ENCODE peak calls at places on chromosome 13, in five cellular contexts. K is K562, X is SK-N-SH, J is GM12878, Q is HepG2. U is an unnamed sample.

GRCh38 chr13:33509642-33510229 is 224.2 kb upstream of the STARD13 start:
- DNase-seq in K (no peak), Q (no peak), J (no peak), X (no peak), U (no peak)

GRCh38 chr13:35703061-35703460 is 226.6 kb upstream of the MAB21L1 start:
- DNase-seq in X (no peak), Q (no peak), J (no peak), K (no peak), U (no peak)

GRCh38 chr13:94305463-94305862 is 174.0 kb downstream of the DCT start:
- DNase-seq in K (no peak), X (no peak), Q (no peak), J (no peak), U (no peak)

GRCh38 chr13:105118577-105118976 is 1416.9 kb downstream of the EFNB2 start:
- DNase-seq in J (no peak), Q (no peak), X (no peak), K (no peak), U (no peak)

GRCh38 chr13:19586904-19587634 is 25.7 kb upstream of the TPTE2 start:
- DNase-seq in J (peak; percentile 65), Q (peak; percentile 65), K (peak; percentile 23), X (peak; percentile 52), U (no peak)

GRCh38 chr13:73722120-73722519 is 412.1 kb downstream of the KLF12 start:
- DNase-seq in J (peak; percentile 39), K (no peak), X (peak; percentile 29), Q (peak; percentile 5), U (peak; percentile 51)

GRCh38 chr13:20264271-20265018 is 32.3 kb upstream of the GJB6 start:
- DNase-seq in X (no peak), J (peak; percentile 55), K (no peak), Q (no peak), U (no peak)

GRCh38 chr13:50006426-50007135 is 8.7 kb upstream of the KCNRG start:
- DNase-seq in J (no peak), X (no peak), K (no peak), Q (no peak), U (no peak)

GRCh38 chr13:47303626-47304025 is 406.8 kb upstream of the HTR2A start:
- DNase-seq in Q (no peak), J (no peak), K (no peak), X (no peak), U (no peak)

GRCh38 chr13:63124863-63125262 is 1709.2 kb upstream of the PCDH20 start:
- DNase-seq in Q (peak; percentile 5), J (no peak), K (no peak), X (peak; percentile 21), U (peak; percentile 18)

GRCh38 chr13:92681239-92681638 is 545.4 kb upstream of the GPC6 start:
- DNase-seq in Q (no peak), K (no peak), J (no peak), X (no peak), U (no peak)

GRCh38 chr13:106507560-106508274 is 27.7 kb downstream of the EFNB2 start:
- DNase-seq in J (no peak), Q (peak; percentile 1), X (no peak), K (peak; percentile 16), U (no peak)

GRCh38 chr13:78401833-78402232 is 201.5 kb downstream of the POU4F1 start:
- DNase-seq in Q (no peak), K (no peak), J (no peak), X (peak; percentile 11), U (no peak)

GRCh38 chr13:81686877-81687276 is 1346.0 kb upstream of the SPRY2 start:
- DNase-seq in Q (no peak), J (no peak), K (no peak), X (peak; percentile 2), U (no peak)

GRCh38 chr13:106230450-106230849 is 305.0 kb downstream of the EFNB2 start:
- DNase-seq in X (no peak), J (no peak), Q (no peak), K (no peak), U (no peak)

GRCh38 chr13:108006619-108007018 is 208.7 kb downstream of the LIG4 start:
- DNase-seq in X (no peak), K (peak; percentile 4), Q (no peak), J (no peak), U (no peak)

GRCh38 chr13:27264181-27264580 is 6.4 kb upstream of the RASL11A start:
- DNase-seq in J (no peak), Q (no peak), K (no peak), X (peak; percentile 30), U (no peak)

GRCh38 chr13:43263047-43263446 is 239.7 kb downstream of the DNAJC15 start:
- DNase-seq in Q (no peak), K (no peak), J (no peak), X (no peak), U (no peak)

GRCh38 chr13:100584901-100585300 is 3.7 kb downstream of the GGACT start:
- DNase-seq in X (no peak), J (no peak), Q (no peak), K (no peak), U (no peak)

DNA sequence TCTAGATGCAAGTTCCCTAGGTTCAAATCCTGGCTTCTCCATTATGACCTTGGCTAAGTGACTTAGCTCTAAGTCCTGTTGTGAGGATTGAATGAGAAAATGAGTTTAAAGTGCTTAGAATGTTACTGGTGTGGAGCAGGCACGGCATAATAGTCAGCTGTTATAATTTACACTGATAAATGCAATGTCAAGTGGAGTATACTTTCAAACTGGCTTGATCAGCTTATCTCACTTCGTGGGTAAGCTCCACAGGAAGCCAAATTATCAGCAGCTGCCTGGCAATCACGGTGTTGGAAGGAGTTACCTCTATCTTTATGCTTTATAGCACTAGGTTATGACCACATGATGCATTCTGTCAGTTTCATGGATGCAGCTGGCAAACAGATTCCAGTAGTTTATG is 272.8 kb downstream of the OLFM4 start:
- DNase-seq in Q (no peak), J (no peak), X (no peak), K (no peak), U (no peak)
- H3K9ac ChIP-seq in Q (no peak overlapping the region), J (no peak overlapping the region), X (no peak overlapping the region), K (no peak overlapping the region), U (no peak overlapping the region)

GRCh38 chr13:51435002-51435578 is 17.7 kb downstream of the INTS6 start:
- DNase-seq in K (no peak), J (no peak), Q (no peak), X (peak; percentile 21), U (no peak)
- TF ChIP-seq RAD21 in K (peak; percentile 28), J (peak; percentile 78), Q (no peak), X (peak; percentile 76), U (peak; percentile 60)

GRCh38 chr13:76944457-76944856 is 3.9 kb upstream of the ACOD1 start:
- DNase-seq in X (no peak), Q (no peak), J (no peak), K (no peak), U (no peak)
- TF ChIP-seq REST in X (no peak), Q (no peak), J (no peak), K (no peak), U (no peak)

DNA sequence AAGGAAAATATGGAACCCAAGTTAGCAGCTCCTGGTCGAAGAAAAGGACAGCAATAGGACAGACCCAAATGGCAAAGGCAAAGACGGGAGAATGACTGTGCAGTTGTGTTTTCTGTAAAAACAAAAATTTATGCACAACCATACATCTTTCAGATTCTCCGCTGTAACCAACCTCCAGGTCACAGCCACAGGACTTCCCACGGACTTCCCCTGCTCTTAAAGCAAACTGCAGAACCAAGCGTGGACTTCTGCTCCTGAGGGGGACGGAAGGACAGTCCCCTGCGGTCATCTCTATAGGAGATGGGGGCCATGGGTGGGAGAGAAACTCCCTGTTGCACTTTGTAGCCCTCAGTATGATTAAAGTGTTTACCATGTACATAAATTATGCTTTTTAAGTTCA is 2.5 kb downstream of the GRTP1 start:
- DNase-seq in K (no peak), Q (no peak), X (no peak), J (no peak), U (no peak)
- H3K9ac ChIP-seq in K (no peak overlapping the region), Q (no peak overlapping the region), X (no peak overlapping the region), J (no peak overlapping the region), U (no peak overlapping the region)

U was measured in HCT116.